ENCODE peak calls at places on chromosome 3, in five cellular contexts. I is mammary epithelial cell, W is fibroblast of lung, F is GM23248, C is kidney. U is an unnamed sample.

GRCh38 chr3:152388631-152389030 is 119.9 kb downstream of the MBNL1 start:
- DNase-seq in F (no peak), C (no peak), I (peak), W (no peak), U (no peak)

GRCh38 chr3:58323795-58324674 is 8.7 kb upstream of the PXK start:
- DNase-seq in C (no peak), I (peak), F (no peak), W (no peak), U (no peak)

GRCh38 chr3:189897406-189897805 is 223.3 kb downstream of the P3H2 start:
- DNase-seq in C (no peak), W (no peak), F (no peak), I (no peak), U (no peak)

GRCh38 chr3:39267631-39268553 is 11.9 kb downstream of the CX3CR1 start:
- DNase-seq in I (no peak), C (no peak), W (no peak), F (no peak), U (no peak)

GRCh38 chr3:3636815-3637214 is 162.4 kb upstream of the LRRN1 start:
- DNase-seq in I (peak), C (no peak), W (no peak), F (no peak), U (no peak)

GRCh38 chr3:150786791-150787190 is 23.8 kb upstream of the SIAH2 start:
- DNase-seq in I (peak), W (no peak), C (no peak), F (peak), U (no peak)

GRCh38 chr3:8113649-8114048 is 388.0 kb upstream of the LMCD1 start:
- DNase-seq in W (no peak), C (no peak), F (no peak), I (no peak), U (peak)

GRCh38 chr3:150761831-150762661 is 923 bp downstream of the SIAH2 start:
- DNase-seq in I (peak), W (peak), C (peak), F (peak), U (peak)

GRCh38 chr3:173823911-173824460 is 426.4 kb downstream of the NLGN1 start:
- DNase-seq in W (no peak), F (peak), I (peak), C (no peak), U (no peak)

GRCh38 chr3:67558429-67558828 is 96.0 kb downstream of the SUCLG2 start:
- DNase-seq in F (peak), I (no peak), W (peak), C (no peak), U (no peak)

GRCh38 chr3:114439279-114439678 is 145.5 kb downstream of the TIGIT start:
- DNase-seq in C (no peak), I (no peak), F (no peak), W (no peak), U (no peak)

GRCh38 chr3:105866656-105867653 is 1.9 kb downstream of the CBLB start:
- DNase-seq in W (peak), I (peak), C (no peak), F (peak), U (no peak)

GRCh38 chr3:148943531-148944200 is 47.7 kb upstream of the GYG1 start:
- DNase-seq in W (peak), I (peak), F (peak), C (no peak), U (no peak)

GRCh38 chr3:144270100-144270499 is 298.5 kb downstream of the DIPK2A start:
- DNase-seq in C (no peak), W (no peak), F (no peak), I (no peak), U (no peak)

GRCh38 chr3:161104561-161105551 is at the start of gene B3GALNT1:
- DNase-seq in I (peak), W (peak), C (peak), F (peak), U (peak)

GRCh38 chr3:126051741-126052140 is 32.2 kb downstream of the SLC41A3 start:
- DNase-seq in F (peak), C (no peak), I (no peak), W (no peak), U (no peak)

GRCh38 chr3:185846041-185846440 is 21.2 kb upstream of the IGF2BP2 start:
- DNase-seq in C (no peak), W (peak), F (no peak), I (no peak), U (no peak)

GRCh38 chr3:84904819-84905555 is 53.8 kb upstream of the CADM2 start:
- DNase-seq in F (no peak), I (no peak), C (no peak), W (no peak), U (peak)

GRCh38 chr3:172918165-172918564 is 167.6 kb downstream of the ECT2 start:
- DNase-seq in W (peak), C (no peak), F (no peak), I (no peak), U (no peak)

GRCh38 chr3:182596673-182597410 is 196.5 kb upstream of the ATP11B start:
- DNase-seq in C (no peak), F (no peak), I (no peak), W (no peak), U (no peak)

GRCh38 chr3:156816091-156816793 is 9.9 kb upstream of the LEKR1 start:
- DNase-seq in F (peak), W (peak), C (peak), I (no peak), U (peak)

GRCh38 chr3:188720215-188720614 is 451.6 kb upstream of the TPRG1 start:
- DNase-seq in C (no peak), I (no peak), W (no peak), F (peak), U (no peak)

GRCh38 chr3:186888569-186888968 is 41.8 kb upstream of the ST6GAL1 start:
- DNase-seq in I (no peak), C (no peak), W (no peak), F (no peak), U (no peak)

GRCh38 chr3:57451150-57451846 is 92.8 kb downstream of the DNAH12 start:
- DNase-seq in I (no peak), W (no peak), C (no peak), F (no peak), U (no peak)

GRCh38 chr3:155790272-155790918 is 15.7 kb downstream of the C3orf33 start:
- DNase-seq in F (no peak), I (no peak), W (no peak), C (no peak), U (no peak)

GRCh38 chr3:30658328-30659052 is 52.1 kb downstream of the TGFBR2 start:
- DNase-seq in F (peak), C (no peak), I (peak), W (peak), U (no peak)

GRCh38 chr3:24853685-24854341 is 359.2 kb upstream of the THRB start:
- DNase-seq in W (no peak), F (no peak), I (no peak), C (no peak), U (no peak)

GRCh38 chr3:104245241-104245640 is 1121.5 kb upstream of the ALCAM start:
- DNase-seq in I (no peak), W (no peak), F (no peak), C (no peak), U (no peak)

GRCh38 chr3:49625971-49626640 is 48.0 kb upstream of the APEH start:
- DNase-seq in F (peak), W (no peak), C (no peak), I (no peak), U (no peak)

GRCh38 chr3:54877675-54878544 is 49.9 kb downstream of the LRTM1 start:
- DNase-seq in W (peak), F (peak), I (no peak), C (no peak), U (no peak)

GRCh38 chr3:26406636-26407035 is 215.9 kb upstream of the LRRC3B start:
- DNase-seq in C (no peak), W (no peak), I (no peak), F (no peak), U (no peak)

GRCh38 chr3:23159929-23160328 is 43.2 kb upstream of the UBE2E2 start:
- DNase-seq in I (peak), W (peak), C (no peak), F (peak), U (no peak)

GRCh38 chr3:59189561-59190338 is 139.9 kb upstream of the CFAP20DC start:
- DNase-seq in W (no peak), C (no peak), I (peak), F (peak), U (peak)

GRCh38 chr3:128275316-128276150 is 122.3 kb downstream of the EEFSEC start:
- DNase-seq in W (no peak), C (no peak), I (peak), F (no peak), U (peak)

GRCh38 chr3:100777271-100777670 is 68.0 kb downstream of the TFG start:
- DNase-seq in I (peak), C (no peak), W (no peak), F (peak), U (no peak)

GRCh38 chr3:62242846-62243245 is 130.5 kb downstream of the FEZF2 start:
- DNase-seq in I (no peak), W (no peak), C (no peak), F (no peak), U (peak)

GRCh38 chr3:127742580-127742979 is 69.8 kb downstream of the ABTB1 start:
- DNase-seq in F (no peak), C (no peak), W (no peak), I (no peak), U (no peak)

GRCh38 chr3:157572559-157573270 is 69.5 kb upstream of the VEPH1 start:
- DNase-seq in C (no peak), W (peak), I (peak), F (peak), U (peak)

DNA sequence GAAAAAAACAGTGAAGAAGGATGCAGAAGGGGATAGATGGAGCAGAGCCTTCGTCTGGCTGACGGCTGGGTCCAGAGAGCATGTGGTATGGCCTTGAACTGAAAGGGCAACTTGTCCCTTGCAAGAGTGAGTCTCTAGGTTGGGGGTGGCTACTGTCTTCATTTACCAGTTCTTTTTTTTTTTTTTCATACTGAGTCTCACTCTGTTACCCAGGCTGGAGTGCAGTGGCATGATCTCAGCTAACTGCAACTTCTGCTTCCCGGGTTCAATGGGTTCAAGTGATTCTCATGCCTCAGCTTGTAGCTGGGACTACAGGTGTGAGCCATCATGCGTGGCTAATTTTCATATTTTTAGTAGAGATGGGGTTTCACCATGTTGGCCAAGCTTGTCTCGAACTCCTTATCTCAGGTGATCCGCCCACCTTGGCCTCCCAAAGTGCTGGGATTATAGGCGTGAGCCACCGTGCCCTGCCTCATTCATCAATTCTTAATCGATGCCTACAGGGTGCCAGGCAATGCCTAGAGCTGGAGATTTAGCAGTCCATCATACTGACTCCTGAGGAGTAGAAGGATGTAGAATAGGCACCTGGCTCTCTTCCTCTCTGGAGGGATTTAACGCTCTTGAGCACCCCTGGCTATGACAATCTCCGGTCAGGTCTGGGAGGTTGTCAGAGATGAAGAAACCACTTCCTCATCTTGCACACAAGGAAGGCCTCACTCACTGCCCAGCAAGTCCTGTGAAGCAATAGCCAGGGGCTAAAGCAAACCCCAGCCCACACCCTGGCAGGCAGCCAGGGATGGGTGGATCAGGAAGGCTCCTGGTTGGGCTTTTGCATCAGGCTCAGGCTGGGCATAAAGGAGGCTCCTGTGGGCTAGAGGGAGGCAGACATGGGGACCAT is at the start of gene CAMP:
- DNase-seq in F (peak), I (peak), C (peak), W (peak), U (no peak)
- H3K9ac ChIP-seq in F (no peak), I (no peak), C (no peak), W (no peak), U (no peak)

DNA sequence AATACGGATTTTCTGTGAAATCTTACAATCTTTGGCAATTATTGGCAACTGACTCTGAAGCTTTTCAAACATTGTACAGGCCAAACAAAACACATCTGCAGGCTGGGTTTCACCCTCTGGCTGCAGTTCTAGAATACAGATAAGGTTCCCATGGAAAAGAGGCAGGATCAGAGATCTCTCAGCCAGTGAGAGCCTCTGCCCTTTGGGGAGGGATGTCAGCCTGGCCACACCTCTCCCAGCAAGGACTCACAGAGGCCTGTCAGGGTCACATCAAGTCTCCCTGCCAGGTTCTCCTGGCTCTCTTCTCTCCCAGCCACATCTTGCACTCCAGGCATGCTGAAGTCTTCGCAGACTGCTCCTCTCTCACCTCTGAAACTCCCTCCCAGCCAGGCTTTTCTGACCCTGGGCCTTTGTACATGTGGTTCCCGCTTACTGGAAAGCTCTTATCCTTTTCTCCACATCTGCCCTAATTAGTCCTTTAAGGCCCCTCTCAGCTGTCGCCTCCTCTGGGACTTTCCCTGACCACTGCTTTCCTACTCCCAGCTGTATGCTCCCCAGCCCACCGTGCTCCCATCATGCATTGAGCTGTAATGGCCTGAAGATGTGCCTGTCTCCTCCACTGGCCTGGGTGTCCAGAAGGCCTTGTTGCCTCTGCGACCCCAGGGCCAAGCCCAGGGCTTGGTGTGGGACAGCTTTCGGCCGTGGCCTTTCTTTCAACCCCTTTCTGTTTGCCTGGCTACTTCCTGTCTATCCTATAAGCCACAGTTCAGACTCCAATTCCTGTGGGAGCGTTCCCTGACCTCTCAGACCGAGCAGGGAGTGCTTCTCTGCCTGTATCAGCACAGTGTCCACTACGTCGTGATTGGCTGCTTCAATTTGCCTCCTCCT is 4.3 kb downstream of the RBP1 start:
- DNase-seq in W (peak), F (no peak), C (peak), I (peak), U (peak)
- H3K9ac ChIP-seq in W (no peak), F (no peak), C (no peak), I (peak), U (no peak)

GRCh38 chr3:196207159-196207832 is 3.9 kb downstream of the ZDHHC19 start:
- DNase-seq in W (no peak), F (no peak), C (peak), I (no peak), U (peak)
- H3K9ac ChIP-seq in W (no peak), F (no peak), C (no peak), I (no peak), U (no peak)

GRCh38 chr3:71063768-71064287 is 519.7 kb downstream of the FOXP1 start:
- DNase-seq in C (no peak), I (peak), W (peak), F (peak), U (peak)

GRCh38 chr3:71062037-71062919 is 521.2 kb downstream of the FOXP1 start:
- DNase-seq in W (peak), I (no peak), F (peak), C (no peak), U (no peak)

GRCh38 chr3:71061581-71061980 is 521.9 kb downstream of the FOXP1 start:
- DNase-seq in F (no peak), C (no peak), W (no peak), I (no peak), U (no peak)

GRCh38 chr3:71064288-71064975 is 519.1 kb downstream of the FOXP1 start:
- DNase-seq in W (peak), F (peak), I (peak), C (peak), U (peak)

DNA sequence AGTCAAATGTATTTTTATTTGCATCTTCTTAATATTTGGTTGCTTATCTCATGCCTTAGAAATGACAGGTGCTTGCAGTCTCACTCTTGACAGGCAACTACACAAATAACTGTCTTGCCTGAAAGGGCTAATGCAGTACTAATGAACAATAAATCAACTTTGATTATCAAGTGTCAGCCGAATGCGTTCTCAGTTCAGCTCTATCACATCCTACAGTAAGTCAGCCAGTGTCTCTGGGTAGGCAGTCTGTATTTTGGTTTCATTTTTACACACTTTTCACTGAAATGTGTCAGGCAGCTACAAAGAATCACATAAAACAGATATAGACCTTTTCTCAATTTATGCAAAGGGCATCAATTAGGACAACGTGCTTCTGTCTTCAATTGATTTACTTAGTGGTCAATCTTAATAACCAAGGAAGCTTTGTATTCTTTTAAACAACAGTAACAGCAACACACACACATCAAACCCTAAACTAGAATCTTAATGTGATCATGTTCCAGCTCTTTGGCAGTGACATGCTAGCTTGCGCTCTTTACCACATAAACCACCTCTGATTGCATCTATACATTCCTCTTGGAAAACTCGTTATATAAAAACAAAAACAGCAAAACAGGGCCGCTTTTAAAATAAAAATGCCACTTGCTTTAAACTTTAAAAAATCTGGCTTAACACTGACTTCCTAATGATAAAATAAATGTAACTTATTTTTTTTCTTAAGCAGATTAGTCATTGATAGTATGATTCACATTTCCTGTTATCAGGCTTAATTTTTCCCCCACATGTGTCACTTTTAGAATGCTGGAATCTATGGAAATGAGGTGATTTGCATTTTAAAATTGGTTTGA is 520.4 kb downstream of the FOXP1 start:
- DNase-seq in W (peak), C (no peak), I (peak), F (peak), U (no peak)
- H3K9ac ChIP-seq in W (peak), C (no peak), I (peak), F (peak), U (peak)

GRCh38 chr3:46516521-46516920 is 18.7 kb downstream of the RTP3 start:
- DNase-seq in C (no peak), I (no peak), F (no peak), W (no peak), U (no peak)
- H3K9ac ChIP-seq in C (no peak), I (peak), F (no peak), W (no peak), U (no peak)

U was measured in endodermal cell.